ENCODE peak calls at places on chromosomes 13 and 19, in four cellular contexts. One of them, this sample, is unnamed.

GRCh38 chr19:14147797-14148605 is 11.6 kb upstream of the ASF1B start:
- DNase-seq in GM12891: peak
- DNase-seq in K562: peak
- DNase-seq in GM12878: no peak
- DNase-seq in this sample: peak

GRCh38 chr19:45419396-45419795 is 4.3 kb downstream of the ERCC1 start:
- DNase-seq in GM12891: peak
- DNase-seq in K562: no peak
- DNase-seq in GM12878: no peak
- DNase-seq in this sample: peak

GRCh38 chr13:93867481-93867880 is 612.0 kb downstream of the DCT start:
- DNase-seq in GM12878: no peak
- DNase-seq in GM12891: no peak
- DNase-seq in K562: no peak
- DNase-seq in this sample: no peak

GRCh38 chr13:98232456-98232855 is 55.4 kb upstream of the RNF113B start:
- DNase-seq in GM12878: no peak
- DNase-seq in GM12891: no peak
- DNase-seq in K562: no peak
- DNase-seq in this sample: no peak

GRCh38 chr13:35840991-35841604 is 290.1 kb downstream of the DCLK1 start:
- DNase-seq in GM12891: no peak
- DNase-seq in K562: no peak
- DNase-seq in GM12878: no peak
- DNase-seq in this sample: no peak

GRCh38 chr13:46137627-46138026 is 32.8 kb upstream of the CPB2 start:
- DNase-seq in GM12891: no peak
- DNase-seq in GM12878: no peak
- DNase-seq in K562: no peak
- DNase-seq in this sample: no peak

GRCh38 chr13:35190241-35190640 is 248.2 kb downstream of the NBEA start:
- DNase-seq in GM12891: no peak
- DNase-seq in GM12878: no peak
- DNase-seq in K562: no peak
- DNase-seq in this sample: no peak

GRCh38 chr13:41332829-41333228 is 21.8 kb downstream of the NAA16 start:
- DNase-seq in K562: no peak
- DNase-seq in GM12878: no peak
- DNase-seq in GM12891: no peak
- DNase-seq in this sample: no peak

GRCh38 chr13:26051231-26052135 is at the start of gene SHISA2:
- DNase-seq in K562: no peak
- DNase-seq in GM12878: no peak
- DNase-seq in GM12891: no peak
- DNase-seq in this sample: peak

GRCh38 chr13:23956106-23956505 is 58.8 kb upstream of the C1QTNF9B start:
- DNase-seq in K562: no peak
- DNase-seq in GM12891: no peak
- DNase-seq in GM12878: no peak
- DNase-seq in this sample: no peak

GRCh38 chr19:42005504-42005903 is 11.5 kb upstream of the ATP1A3 start:
- DNase-seq in GM12878: no peak
- DNase-seq in K562: no peak
- DNase-seq in GM12891: no peak
- DNase-seq in this sample: no peak

GRCh38 chr19:57302020-57302465 is 18.2 kb upstream of the ZNF543 start:
- DNase-seq in GM12891: no peak
- DNase-seq in GM12878: no peak
- DNase-seq in K562: no peak
- DNase-seq in this sample: no peak

GRCh38 chr19:15081911-15082310 is at the start of gene OR1I1:
- DNase-seq in GM12878: no peak
- DNase-seq in K562: no peak
- DNase-seq in GM12891: no peak
- DNase-seq in this sample: no peak

DNA sequence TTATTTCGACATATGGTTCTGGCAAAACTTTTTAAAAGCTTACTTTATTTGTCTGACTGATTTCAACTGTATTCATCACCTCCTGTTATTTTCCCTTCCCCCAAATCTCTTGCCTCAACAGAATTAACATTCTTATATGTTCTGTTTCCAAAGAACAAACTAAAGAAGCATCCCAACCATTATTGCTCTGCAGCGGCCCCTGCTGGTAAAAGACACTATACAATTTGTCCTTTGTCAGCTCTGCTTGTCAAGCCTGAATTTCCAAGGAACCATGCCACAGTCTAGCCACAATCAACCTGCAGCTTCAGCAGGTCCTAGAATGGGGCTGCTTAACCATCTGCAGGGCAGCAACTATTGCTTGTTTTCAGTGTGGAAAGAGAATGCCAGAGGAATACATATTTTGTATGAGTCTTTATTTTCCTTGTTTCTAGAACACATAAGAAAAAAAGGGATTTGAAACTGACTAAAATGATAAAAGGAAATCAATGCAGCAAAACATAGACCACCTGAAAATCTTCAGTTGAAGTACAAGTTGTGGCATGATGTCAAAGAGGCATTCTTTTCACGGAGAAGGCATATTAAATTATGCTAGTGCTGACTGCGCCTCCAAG is 845.3 kb downstream of the DIAPH3 start:
- DNase-seq in K562: peak
- DNase-seq in GM12878: peak
- DNase-seq in GM12891: peak
- DNase-seq in this sample: peak
- TF ChIP-seq SPI1 in K562: no peak
- TF ChIP-seq SPI1 in GM12878: no peak
- TF ChIP-seq SPI1 in GM12891: no peak
- TF ChIP-seq SPI1 in this sample: no peak

DNA sequence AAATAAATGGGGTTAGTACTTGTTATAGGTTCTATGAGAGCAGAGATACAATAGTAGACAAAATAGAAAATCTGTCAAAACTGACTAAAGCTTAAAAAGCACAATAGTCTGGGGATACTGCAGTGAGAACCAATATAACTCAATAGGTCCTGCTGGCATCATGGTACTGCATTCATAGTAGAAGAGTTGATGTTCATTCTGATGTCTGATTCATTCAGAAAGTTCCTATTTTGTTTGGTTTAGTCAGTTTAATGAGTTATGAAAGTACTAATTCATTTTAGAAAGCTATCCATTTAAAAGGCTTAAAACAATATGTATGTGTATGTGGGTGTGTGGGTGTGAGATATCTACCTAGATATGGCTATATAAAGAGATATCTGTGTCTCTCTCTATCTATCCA is 152.8 kb downstream of the LHFPL6 start:
- DNase-seq in K562: no peak
- DNase-seq in GM12891: no peak
- DNase-seq in GM12878: no peak
- DNase-seq in this sample: no peak
- TF ChIP-seq SPI1 in K562: no peak
- TF ChIP-seq SPI1 in GM12891: no peak
- TF ChIP-seq SPI1 in GM12878: no peak
- TF ChIP-seq SPI1 in this sample: no peak

GRCh38 chr19:49244256-49244655 is 80.7 kb downstream of the SLC6A16 start:
- DNase-seq in GM12878: no peak
- DNase-seq in K562: no peak
- DNase-seq in GM12891: no peak
- DNase-seq in this sample: no peak

GRCh38 chr19:49243726-49244125 is 81.3 kb downstream of the SLC6A16 start:
- DNase-seq in GM12891: no peak
- DNase-seq in K562: no peak
- DNase-seq in GM12878: no peak
- DNase-seq in this sample: no peak

GRCh38 chr19:49241769-49242168 is 83.2 kb downstream of the SLC6A16 start:
- DNase-seq in GM12891: no peak
- DNase-seq in K562: no peak
- DNase-seq in GM12878: no peak
- DNase-seq in this sample: no peak

GRCh38 chr19:49243129-49243528 is 81.9 kb downstream of the SLC6A16 start:
- DNase-seq in K562: no peak
- DNase-seq in GM12891: no peak
- DNase-seq in GM12878: no peak
- DNase-seq in this sample: no peak
- TF ChIP-seq SPI1 in K562: no peak
- TF ChIP-seq SPI1 in GM12891: no peak
- TF ChIP-seq SPI1 in GM12878: no peak
- TF ChIP-seq SPI1 in this sample: no peak

GRCh38 chr19:55666343-55667005 is 8.6 kb upstream of the EPN1 start:
- DNase-seq in GM12878: no peak
- DNase-seq in K562: no peak
- DNase-seq in GM12891: no peak
- DNase-seq in this sample: no peak
- TF ChIP-seq SPI1 in GM12878: no peak
- TF ChIP-seq SPI1 in K562: no peak
- TF ChIP-seq SPI1 in GM12891: no peak
- TF ChIP-seq SPI1 in this sample: no peak

GRCh38 chr13:52459668-52460067 is 4.4 kb downstream of the CKAP2 start:
- DNase-seq in K562: no peak
- DNase-seq in GM12891: no peak
- DNase-seq in GM12878: no peak
- DNase-seq in this sample: no peak
- TF ChIP-seq SPI1 in K562: no peak
- TF ChIP-seq SPI1 in GM12891: no peak
- TF ChIP-seq SPI1 in GM12878: no peak
- TF ChIP-seq SPI1 in this sample: no peak

GRCh38 chr19:4010808-4011110 is 3.2 kb downstream of the PIAS4 start:
- DNase-seq in GM12878: no peak
- DNase-seq in GM12891: no peak
- DNase-seq in K562: no peak
- DNase-seq in this sample: no peak

GRCh38 chr19:4013886-4014540 is 6.5 kb downstream of the PIAS4 start:
- DNase-seq in GM12878: no peak
- DNase-seq in GM12891: no peak
- DNase-seq in K562: no peak
- DNase-seq in this sample: no peak

GRCh38 chr19:4012975-4013634 is 5.6 kb downstream of the PIAS4 start:
- DNase-seq in GM12891: no peak
- DNase-seq in K562: no peak
- DNase-seq in GM12878: no peak
- DNase-seq in this sample: no peak

GRCh38 chr19:4009990-4010807 is 2.7 kb downstream of the PIAS4 start:
- DNase-seq in GM12878: no peak
- DNase-seq in GM12891: no peak
- DNase-seq in K562: no peak
- DNase-seq in this sample: no peak

DNA sequence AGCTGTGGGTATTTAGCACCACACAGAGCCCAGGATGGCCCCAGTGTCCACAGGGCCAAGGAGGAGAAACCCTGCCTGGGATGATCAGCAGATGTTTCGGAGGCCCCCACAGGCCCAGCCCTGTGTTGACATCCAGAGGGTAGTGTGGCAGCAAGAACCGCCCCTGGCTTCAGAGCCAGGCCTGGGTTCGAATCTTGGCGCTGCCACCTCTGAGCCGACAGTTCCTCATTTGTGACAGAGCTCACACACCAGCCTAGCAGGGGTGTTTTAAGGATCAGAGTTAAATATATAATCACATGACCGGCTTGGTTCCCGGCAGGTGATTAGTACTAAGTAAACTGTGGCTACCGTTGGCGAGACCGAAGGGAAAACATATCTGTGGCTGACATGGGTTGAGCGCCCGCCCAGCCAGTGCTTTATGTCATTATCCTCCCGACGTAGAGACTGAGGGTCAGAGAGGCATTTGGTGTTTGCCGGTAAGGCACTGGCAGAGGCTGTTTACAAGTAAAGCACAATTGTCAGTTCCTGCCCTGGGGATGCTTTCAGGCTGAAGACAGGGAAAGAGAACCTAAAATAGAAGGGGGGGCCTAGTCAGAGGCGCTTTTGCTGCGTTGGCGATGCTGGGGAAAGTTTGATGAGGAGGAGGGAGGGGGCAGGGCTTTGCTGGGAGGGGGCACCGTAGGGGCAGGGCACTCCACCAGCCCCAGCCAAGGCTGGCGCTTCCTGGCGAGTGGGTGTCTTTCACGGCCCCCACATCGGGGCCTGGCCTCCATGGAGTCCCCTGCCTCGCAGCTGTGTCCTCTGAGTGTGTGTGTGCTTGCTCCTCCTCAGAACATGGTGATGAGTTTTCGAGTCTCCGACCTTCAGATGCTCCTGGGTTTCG is 4.8 kb downstream of the PIAS4 start:
- DNase-seq in GM12878: no peak
- DNase-seq in GM12891: no peak
- DNase-seq in K562: no peak
- DNase-seq in this sample: no peak
- TF ChIP-seq SPI1 in GM12878: no peak
- TF ChIP-seq SPI1 in GM12891: peak
- TF ChIP-seq SPI1 in K562: peak
- TF ChIP-seq SPI1 in this sample: peak

GRCh38 chr19:8611391-8611883 is 922 bp upstream of the ADAMTS10 start:
- DNase-seq in GM12891: no peak
- DNase-seq in GM12878: no peak
- DNase-seq in K562: no peak
- DNase-seq in this sample: no peak
- TF ChIP-seq SPI1 in GM12891: no peak
- TF ChIP-seq SPI1 in GM12878: no peak
- TF ChIP-seq SPI1 in K562: no peak
- TF ChIP-seq SPI1 in this sample: no peak

GRCh38 chr19:18660051-18660910 is 23.2 kb upstream of the CRTC1 start:
- DNase-seq in K562: peak
- DNase-seq in GM12878: no peak
- DNase-seq in GM12891: no peak
- DNase-seq in this sample: no peak
- TF ChIP-seq SPI1 in K562: no peak
- TF ChIP-seq SPI1 in GM12878: no peak
- TF ChIP-seq SPI1 in GM12891: no peak
- TF ChIP-seq SPI1 in this sample: no peak

DNA sequence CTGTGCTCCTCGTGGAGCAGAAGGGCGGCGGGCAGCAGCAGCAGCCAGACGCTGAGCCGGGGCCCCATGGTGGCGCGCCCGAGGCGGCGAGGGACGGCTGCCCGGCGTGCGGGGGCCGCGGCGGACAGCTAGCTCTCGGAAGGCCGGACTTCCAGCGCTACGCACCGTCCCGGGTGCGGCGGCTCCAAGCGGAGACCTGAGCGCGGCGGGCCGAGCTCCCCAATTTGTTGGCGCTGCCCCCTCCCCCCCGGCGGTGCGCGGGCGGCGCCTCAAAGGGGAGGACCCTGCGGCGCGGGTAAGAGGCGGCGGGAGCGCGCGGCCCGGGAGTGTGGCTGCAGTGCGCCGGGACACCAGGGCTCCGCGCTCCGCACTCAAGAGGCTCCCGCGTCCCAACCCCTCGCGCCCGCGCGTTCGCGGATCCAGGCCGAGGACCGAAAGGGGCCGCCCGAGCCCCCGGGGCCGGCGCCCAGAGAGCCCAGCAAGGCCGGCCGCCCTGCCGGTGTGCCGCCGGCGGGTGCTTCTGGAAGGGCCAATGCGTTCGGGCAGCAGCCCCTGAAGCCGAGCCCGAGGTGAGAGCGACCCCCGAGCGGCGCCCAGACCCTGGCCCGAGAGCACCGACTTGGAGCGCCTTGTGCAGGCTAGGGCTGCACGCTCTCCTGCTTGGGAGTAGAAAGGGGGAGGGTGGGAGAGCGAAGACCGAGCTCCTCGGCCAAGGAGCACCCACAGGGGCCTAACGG is at the start of the genes COL4A1 and COL4A2:
- DNase-seq in GM12878: no peak
- DNase-seq in K562: no peak
- DNase-seq in GM12891: no peak
- DNase-seq in this sample: no peak
- TF ChIP-seq SPI1 in GM12878: no peak
- TF ChIP-seq SPI1 in K562: no peak
- TF ChIP-seq SPI1 in GM12891: no peak
- TF ChIP-seq SPI1 in this sample: no peak

GRCh38 chr13:30204564-30204963 is 102.8 kb downstream of the KATNAL1 start:
- DNase-seq in GM12878: no peak
- DNase-seq in K562: no peak
- DNase-seq in GM12891: no peak
- DNase-seq in this sample: no peak
- TF ChIP-seq SPI1 in GM12878: no peak
- TF ChIP-seq SPI1 in K562: no peak
- TF ChIP-seq SPI1 in GM12891: no peak
- TF ChIP-seq SPI1 in this sample: no peak

This sample was measured in HL-60.